ENCODE peak calls at places on chromosomes 1 and 21, in four cellular contexts. B, Y, E and M are unnamed samples.

GRCh38 chr1:201426395-201427310 is 5.1 kb upstream of the TNNI1 start:
- DNase-seq in B (no peak), Y (no peak), E (no peak), M (peak)

GRCh38 chr1:181128592-181129497 is 40.3 kb downstream of the IER5 start:
- DNase-seq in B (no peak), Y (no peak), E (no peak), M (no peak)

GRCh38 chr1:51237714-51238403 is 1.8 kb downstream of the RNF11 start:
- DNase-seq in B (peak), Y (peak), E (no peak), M (no peak)

GRCh38 chr1:88701275-88701674 is 17.2 kb downstream of the PKN2 start:
- DNase-seq in B (no peak), Y (no peak), E (no peak), M (no peak)

GRCh38 chr1:25068316-25068715 is 138.2 kb upstream of the RUNX3 start:
- DNase-seq in B (no peak), Y (no peak), E (no peak), M (no peak)

GRCh38 chr1:54965624-54966340 is 14.6 kb upstream of the TMEM61 start:
- DNase-seq in B (peak), Y (peak), E (no peak), M (no peak)

GRCh38 chr1:159856576-159856975 is 5.9 kb downstream of the VSIG8 start:
- DNase-seq in B (peak), Y (no peak), E (no peak), M (no peak)

GRCh38 chr1:91011726-91012125 is 10.1 kb downstream of the ZNF644 start:
- DNase-seq in B (peak), Y (peak), E (no peak), M (no peak)

GRCh38 chr1:168343566-168343965 is 62.9 kb downstream of the TBX19 start:
- DNase-seq in B (no peak), Y (no peak), E (peak), M (no peak)

GRCh38 chr1:81799939-81800740 is 594 bp upstream of the ADGRL2 start:
- DNase-seq in B (peak), Y (peak), E (peak), M (no peak)

GRCh38 chr1:158045639-158046038 is 52.2 kb downstream of the KIRREL1 start:
- DNase-seq in B (no peak), Y (peak), E (no peak), M (no peak)

GRCh38 chr1:215594640-215595039 is 27.5 kb downstream of the KCTD3 start:
- DNase-seq in B (no peak), Y (peak), E (no peak), M (no peak)

GRCh38 chr1:1114431-1114830 is 1.5 kb downstream of the C1orf159 start:
- DNase-seq in B (no peak), Y (no peak), E (no peak), M (no peak)

GRCh38 chr1:75134656-75134938 is 409 bp downstream of the LHX8 start:
- DNase-seq in B (no peak), Y (no peak), E (no peak), M (no peak)

GRCh38 chr1:44636711-44637589 is 37.3 kb downstream of the TMEM53 start:
- DNase-seq in B (peak), Y (peak), E (no peak), M (no peak)

GRCh38 chr1:226064816-226065248 is 2.3 kb downstream of the H3-3A start:
- DNase-seq in B (peak), Y (peak), E (peak), M (peak)

DNA sequence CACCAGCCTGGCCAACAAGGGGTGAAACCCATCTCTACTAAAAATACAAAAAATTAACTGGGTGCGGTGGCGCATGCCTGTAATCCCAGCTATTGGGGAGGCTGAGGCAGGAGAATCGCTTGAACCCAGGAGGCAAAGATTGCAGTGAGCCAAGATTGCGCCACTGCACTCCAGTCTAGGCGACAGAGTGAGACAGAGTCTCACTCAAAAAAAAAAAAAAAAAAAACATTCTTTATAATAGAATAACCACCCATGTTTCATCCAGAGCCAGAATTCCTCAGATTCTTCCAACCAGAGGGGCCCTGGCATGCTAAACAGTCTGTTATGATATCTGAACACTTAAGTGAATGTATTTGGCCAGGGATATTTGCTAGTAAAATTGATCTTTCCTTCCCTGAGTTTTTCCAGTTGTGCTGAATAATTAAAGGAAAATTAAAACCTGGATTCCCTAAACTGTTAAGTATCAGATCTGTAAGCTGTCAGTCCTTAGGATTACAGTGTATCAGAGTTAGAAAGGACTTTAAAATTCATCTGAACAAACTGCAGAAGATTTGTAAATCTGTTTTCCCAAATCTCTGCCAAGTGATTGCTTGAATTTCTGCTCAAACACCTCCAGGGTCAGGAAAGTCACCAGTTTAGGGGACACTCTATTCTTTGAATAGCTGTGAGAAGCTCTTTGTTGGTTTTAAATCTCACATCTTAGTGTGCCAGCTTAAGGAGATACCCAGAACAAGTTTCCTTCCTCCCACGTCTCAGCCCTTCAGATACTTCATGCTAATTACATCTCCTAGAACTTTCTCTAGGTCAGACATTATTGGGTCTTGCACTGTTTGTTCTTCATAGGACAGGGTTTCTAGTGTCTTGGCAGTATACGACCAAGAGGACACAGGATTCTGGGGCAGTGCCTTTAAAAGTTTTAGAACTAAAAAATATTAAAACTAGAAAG is 84.6 kb upstream of the BMP8A start:
- DNase-seq in B (no peak), Y (peak), E (no peak), M (no peak)
- H3K4me2 ChIP-seq in B (peak), Y (peak), E (peak), M (no peak)

DNA sequence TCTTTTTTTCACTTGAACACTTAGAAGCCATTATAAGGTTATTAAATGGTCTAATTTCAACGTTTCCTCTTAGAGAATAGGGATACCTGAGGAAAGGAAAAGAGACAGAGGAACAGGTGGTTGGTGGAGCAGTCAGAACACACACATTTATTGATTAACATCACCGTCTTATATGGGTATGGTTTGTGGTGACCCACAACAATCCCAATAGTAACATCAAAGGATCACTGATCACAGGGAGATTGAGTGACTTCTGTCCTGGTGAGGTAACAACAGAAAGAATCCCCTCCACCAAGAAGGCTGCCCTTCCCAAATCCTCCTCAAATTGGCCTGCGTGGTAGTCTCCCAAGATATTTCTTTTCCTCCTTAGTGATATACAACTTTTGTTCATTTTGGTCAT is 474.0 kb downstream of the PLPP3 start:
- DNase-seq in B (no peak), Y (no peak), E (no peak), M (no peak)
- H3K4me2 ChIP-seq in B (no peak), Y (no peak), E (no peak), M (peak)

GRCh38 chr21:45139473-45139872 is 65.1 kb downstream of the ADARB1 start:
- DNase-seq in B (no peak), Y (no peak), E (no peak), M (no peak)

GRCh38 chr21:45138199-45139002 is 64.0 kb downstream of the ADARB1 start:
- DNase-seq in B (no peak), Y (peak), E (peak), M (peak)

GRCh38 chr21:45141507-45141906 is 67.1 kb downstream of the ADARB1 start:
- DNase-seq in B (no peak), Y (no peak), E (no peak), M (no peak)

GRCh38 chr21:45142469-45142868 is 68.1 kb downstream of the ADARB1 start:
- DNase-seq in B (no peak), Y (peak), E (no peak), M (no peak)

GRCh38 chr21:45140346-45140940 is 66.1 kb downstream of the ADARB1 start:
- DNase-seq in B (peak), Y (peak), E (peak), M (peak)
- H3K4me2 ChIP-seq in B (no peak), Y (no peak), E (peak), M (no peak)

DNA sequence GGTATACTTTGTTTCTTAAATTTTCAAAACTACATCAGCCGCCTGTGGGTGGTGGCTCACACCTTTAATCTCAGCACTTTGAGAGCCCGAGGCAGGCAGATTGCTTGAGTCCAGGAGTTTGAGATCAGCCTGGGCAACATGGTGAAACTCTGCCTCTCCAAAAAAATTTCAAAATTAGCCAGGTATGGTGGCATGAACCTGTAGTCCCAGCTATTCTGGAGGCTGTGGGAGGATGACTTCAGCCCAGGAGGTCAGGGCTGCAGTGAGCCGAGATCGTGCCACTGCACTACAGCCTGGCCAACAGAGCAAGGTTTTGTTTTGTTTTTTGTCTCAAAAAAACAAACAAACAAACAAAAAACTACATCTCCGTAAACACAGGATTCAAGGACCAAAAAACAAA is 3.3 kb downstream of the EYA3 start:
- DNase-seq in B (no peak), Y (no peak), E (no peak), M (no peak)
- H3K4me2 ChIP-seq in B (no peak), Y (no peak), E (peak), M (peak)